ENCODE peak calls at places on chromosomes 2 and 18, in ten cellular contexts. W, V, Y, E, I, F, T, J, P and G are unnamed samples.

GRCh38 chr2:95059656-95060370 is 34.3 kb downstream of the MAL start:
- DNase-seq in Y (peak; percentile 17), E (no peak), I (no peak), W (no peak), P (no peak), V (no peak), F (no peak), J (no peak), T (no peak), G (no peak)

GRCh38 chr2:202762546-202762945 is 109.0 kb downstream of the ICA1L start:
- DNase-seq in V (no peak), T (no peak), J (no peak), E (no peak), F (no peak), W (no peak), P (no peak), I (no peak), Y (no peak), G (no peak)

GRCh38 chr2:126788652-126789051 is 110.0 kb upstream of the TEX51 start:
- DNase-seq in J (no peak), T (no peak), V (no peak), E (no peak), F (no peak), Y (no peak), I (no peak), W (no peak), P (no peak), G (no peak)

GRCh38 chr18:35389095-35389618 is 12.0 kb upstream of the ZNF396 start:
- DNase-seq in J (peak; percentile 18), T (peak; percentile 44), I (no peak), F (no peak), P (no peak), Y (no peak), E (peak; percentile 43), W (no peak), V (peak; percentile 81), G (peak; percentile 45)

GRCh38 chr2:43011142-43011491 is 215.3 kb downstream of the ZFP36L2 start:
- DNase-seq in W (no peak), I (no peak), Y (no peak), F (no peak), P (no peak), J (no peak), E (no peak), T (no peak), V (no peak), G (no peak)

GRCh38 chr2:28544405-28544914 is 48.6 kb downstream of the PLB1 start:
- DNase-seq in F (no peak), V (no peak), W (no peak), E (no peak), T (peak; percentile 72), Y (no peak), J (no peak), P (no peak), I (no peak), G (no peak)

GRCh38 chr2:143205106-143205764 is 76.0 kb downstream of the ARHGAP15 start:
- DNase-seq in Y (no peak), F (peak; percentile 85), E (peak; percentile 95), T (peak; percentile 12), V (peak; percentile 27), W (no peak), P (peak; percentile 50), I (no peak), J (no peak), G (no peak)

GRCh38 chr2:37635359-37636208 is 35.9 kb downstream of the CDC42EP3 start:
- DNase-seq in J (no peak), W (peak; percentile 48), E (peak; percentile 90), Y (no peak), F (peak; percentile 97), I (no peak), V (peak; percentile 92), T (peak; percentile 98), P (peak; percentile 98), G (no peak)

GRCh38 chr2:70425682-70426301 is 123.9 kb upstream of the FAM136A start:
- DNase-seq in V (no peak), F (peak; percentile 80), W (no peak), J (peak; percentile 42), T (no peak), Y (no peak), I (no peak), E (peak; percentile 52), P (peak; percentile 16), G (no peak)

GRCh38 chr2:63851912-63852311 is 10.2 kb downstream of the UGP2 start:
- DNase-seq in Y (no peak), E (no peak), W (no peak), P (no peak), V (no peak), I (no peak), F (no peak), T (no peak), J (no peak), G (no peak)

GRCh38 chr2:126864861-126865260 is 33.8 kb upstream of the TEX51 start:
- DNase-seq in W (no peak), Y (no peak), P (no peak), F (no peak), V (peak; percentile 5), J (no peak), E (no peak), I (no peak), T (no peak), G (no peak)

GRCh38 chr2:28997237-28997846 is 16.2 kb downstream of the TOGARAM2 start:
- DNase-seq in Y (no peak), W (peak; percentile 4), V (peak; percentile 73), E (no peak), J (no peak), T (no peak), I (no peak), P (no peak), F (no peak), G (peak; percentile 15)

GRCh38 chr18:49886891-49887764 is 73.8 kb upstream of the ACAA2 start:
- DNase-seq in T (no peak), F (peak; percentile 43), V (peak; percentile 9), P (peak; percentile 72), E (peak; percentile 80), Y (peak; percentile 44), I (no peak), W (no peak), J (no peak), G (no peak)

GRCh38 chr2:200525882-200526651 is at the start of gene SGO2:
- DNase-seq in F (peak; percentile 97), T (peak; percentile 86), P (peak; percentile 96), V (peak; percentile 99), E (peak; percentile 92), Y (peak; percentile 96), I (peak; percentile 97), J (peak; percentile 97), W (peak; percentile 88), G (peak; percentile 95)

GRCh38 chr2:174344716-174345472 is 10.1 kb downstream of the SP9 start:
- DNase-seq in Y (no peak), P (peak; percentile 72), I (no peak), T (peak; percentile 40), E (peak; percentile 83), F (peak; percentile 76), W (peak; percentile 42), V (peak; percentile 73), J (peak; percentile 43), G (no peak)

GRCh38 chr2:178295911-178296310 is 101.6 kb downstream of the OSBPL6 start:
- DNase-seq in W (no peak), Y (no peak), F (no peak), V (no peak), E (no peak), J (no peak), P (no peak), I (no peak), T (no peak), G (no peak)

GRCh38 chr2:238228700-238229099 is 11.1 kb downstream of the HES6 start:
- DNase-seq in I (no peak), W (no peak), V (no peak), E (no peak), T (peak; percentile 80), J (no peak), Y (no peak), P (no peak), F (no peak), G (no peak)

GRCh38 chr18:3211236-3211992 is 8.4 kb downstream of the MYOM1 start:
- DNase-seq in I (peak; percentile 12), W (no peak), J (peak; percentile 50), V (no peak), P (no peak), Y (no peak), E (no peak), T (peak; percentile 11), F (no peak), G (peak; percentile 17)

GRCh38 chr18:25713104-25713503 is 361.1 kb upstream of the ZNF521 start:
- DNase-seq in J (no peak), F (no peak), I (no peak), Y (no peak), W (no peak), T (no peak), V (no peak), E (no peak), P (no peak), G (no peak)

GRCh38 chr2:148554459-148555247 is 89.9 kb upstream of the EPC2 start:
- DNase-seq in V (peak; percentile 34), J (no peak), T (no peak), P (peak; percentile 6), E (no peak), Y (peak; percentile 87), I (no peak), F (peak; percentile 15), W (peak; percentile 9), G (no peak)

GRCh38 chr18:77108001-77108692 is 24.4 kb downstream of the MBP start:
- DNase-seq in P (no peak), E (peak; percentile 71), F (no peak), Y (no peak), T (peak; percentile 98), W (peak; percentile 79), I (peak; percentile 42), V (peak; percentile 89), J (no peak), G (peak; percentile 28)

GRCh38 chr2:203059567-203059966 is 44.9 kb downstream of the NBEAL1 start:
- DNase-seq in J (no peak), V (no peak), E (no peak), W (no peak), T (no peak), F (no peak), I (no peak), P (no peak), Y (no peak), G (no peak)

GRCh38 chr2:16279201-16279570 is 338.8 kb downstream of the MYCN start:
- DNase-seq in V (no peak), T (no peak), I (no peak), J (no peak), F (no peak), E (no peak), Y (no peak), W (no peak), P (no peak), G (no peak)

GRCh38 chr2:54724150-54724559 is 693 bp downstream of the EML6 start:
- DNase-seq in P (peak; percentile 35), J (no peak), V (peak; percentile 49), W (no peak), F (peak; percentile 5), Y (no peak), I (no peak), T (no peak), E (no peak), G (no peak)

GRCh38 chr2:99821572-99822369 is 320.6 kb downstream of the AFF3 start:
- DNase-seq in I (no peak), E (peak; percentile 41), T (peak; percentile 54), W (peak; percentile 91), J (no peak), P (peak; percentile 19), F (no peak), Y (no peak), V (peak; percentile 74), G (peak; percentile 20)

GRCh38 chr2:134513468-134513810 is 205.4 kb downstream of the TMEM163 start:
- DNase-seq in I (no peak), P (no peak), V (no peak), J (no peak), T (peak; percentile 29), E (no peak), W (no peak), F (no peak), Y (no peak), G (no peak)

GRCh38 chr2:182506606-182507005 is 79.8 kb upstream of the PDE1A start:
- DNase-seq in J (no peak), I (no peak), P (no peak), T (peak; percentile 97), V (peak; percentile 67), F (no peak), Y (no peak), E (no peak), W (no peak), G (no peak)

GRCh38 chr2:209368406-209368805 is 55.4 kb upstream of the MAP2 start:
- DNase-seq in Y (no peak), E (peak; percentile 22), T (no peak), I (no peak), V (no peak), J (no peak), P (peak; percentile 25), F (no peak), W (peak; percentile 66), G (no peak)